ENCODE peak calls at places on chromosomes 5 and 9, in nine cellular contexts. A, J, V, Z, W, X, H, G and N are unnamed samples.

GRCh38 chr5:141475625-141476131 is at the start of gene PCDHGC3:
- DNase-seq in Z (no peak), V (no peak), X (peak; percentile 92), G (peak; percentile 65), H (peak; percentile 65), J (peak; percentile 90), A (peak; percentile 63), W (peak; percentile 95), N (peak; percentile 19)

GRCh38 chr5:169762338-169763095 is 125.4 kb downstream of the DOCK2 start:
- DNase-seq in X (no peak), Z (no peak), W (peak; percentile 64), J (no peak), G (no peak), A (no peak), H (no peak), V (no peak), N (no peak)

GRCh38 chr9:109593612-109594011 is 95.5 kb upstream of the PTPN3 start:
- DNase-seq in Z (no peak), H (no peak), G (no peak), J (no peak), X (no peak), A (no peak), W (no peak), V (no peak), N (no peak)

GRCh38 chr5:73814234-73814846 is 188.3 kb downstream of the ARHGEF28 start:
- DNase-seq in J (no peak), W (no peak), Z (no peak), H (no peak), X (no peak), V (no peak), A (no peak), G (no peak), N (no peak)

GRCh38 chr9:104866186-104866585 is 61.8 kb downstream of the ABCA1 start:
- DNase-seq in Z (no peak), W (peak; percentile 68), J (no peak), X (no peak), H (no peak), V (no peak), G (no peak), A (no peak), N (no peak)

GRCh38 chr9:89377411-89377810 is 59.1 kb downstream of the SECISBP2 start:
- DNase-seq in H (no peak), W (no peak), A (no peak), G (no peak), X (no peak), J (no peak), V (no peak), Z (no peak), N (no peak)

GRCh38 chr9:101035098-101035497 is 6.6 kb downstream of the PLPPR1 start:
- DNase-seq in J (no peak), W (no peak), V (no peak), Z (no peak), X (peak; percentile 28), A (no peak), H (no peak), G (no peak), N (no peak)

GRCh38 chr5:9544502-9545300 is 1.2 kb downstream of the SEMA5A start:
- DNase-seq in V (no peak), W (peak; percentile 80), Z (peak; percentile 63), X (peak; percentile 90), A (peak; percentile 56), J (peak; percentile 72), H (peak; percentile 85), G (peak; percentile 25), N (no peak)